ENCODE peak calls at places on chromosomes 5 and 9, in ten cellular contexts. One of them, this sample, is unnamed.

GRCh38 chr9:2158111-2158610 is 143.0 kb downstream of the SMARCA2 start:
- DNase-seq in NCI-H460: peak
- DNase-seq in hippocampal formation: peak
- DNase-seq in NCI-H510A treated with DMSO at 0.1 percent for 48 hours: no peak
- DNase-seq in glomerular endothelial cell: peak
- DNase-seq in stimulated activated CD8-positive, alpha-beta memory T cell treated with anti-CD3 and anti-CD28 coated beads, Interleukin-4, amount 100 ng/mL, for 1 hour: peak
- DNase-seq in stimulated activated naive CD4-positive, alpha-beta T cell: peak
- DNase-seq in activated CD8-positive, alpha-beta memory T cell treated with anti-CD3 and anti-CD28 coated beads, Interleukin-2, amount 50 U/mL, for 48 hours: no peak
- DNase-seq in LoVo: peak
- DNase-seq in AG08396: peak
- DNase-seq in this sample: no peak

GRCh38 chr5:173010021-173010420 is 26.4 kb downstream of the ATP6V0E1 start:
- DNase-seq in NCI-H460: no peak
- DNase-seq in hippocampal formation: no peak
- DNase-seq in NCI-H510A treated with DMSO at 0.1 percent for 48 hours: no peak
- DNase-seq in glomerular endothelial cell: no peak
- DNase-seq in stimulated activated CD8-positive, alpha-beta memory T cell treated with anti-CD3 and anti-CD28 coated beads, Interleukin-4, amount 100 ng/mL, for 1 hour: no peak
- DNase-seq in stimulated activated naive CD4-positive, alpha-beta T cell: no peak
- DNase-seq in activated CD8-positive, alpha-beta memory T cell treated with anti-CD3 and anti-CD28 coated beads, Interleukin-2, amount 50 U/mL, for 48 hours: peak
- DNase-seq in LoVo: no peak
- DNase-seq in AG08396: no peak
- DNase-seq in this sample: no peak

GRCh38 chr9:7212101-7212500 is 454.3 kb downstream of the KDM4C start:
- DNase-seq in NCI-H460: no peak
- DNase-seq in hippocampal formation: peak
- DNase-seq in NCI-H510A treated with DMSO at 0.1 percent for 48 hours: no peak
- DNase-seq in glomerular endothelial cell: no peak
- DNase-seq in stimulated activated CD8-positive, alpha-beta memory T cell treated with anti-CD3 and anti-CD28 coated beads, Interleukin-4, amount 100 ng/mL, for 1 hour: no peak
- DNase-seq in stimulated activated naive CD4-positive, alpha-beta T cell: no peak
- DNase-seq in activated CD8-positive, alpha-beta memory T cell treated with anti-CD3 and anti-CD28 coated beads, Interleukin-2, amount 50 U/mL, for 48 hours: no peak
- DNase-seq in LoVo: no peak
- DNase-seq in AG08396: no peak
- DNase-seq in this sample: no peak

GRCh38 chr9:134842321-134842720 is 38.3 kb upstream of the FCN2 start:
- DNase-seq in NCI-H460: no peak
- DNase-seq in hippocampal formation: no peak
- DNase-seq in NCI-H510A treated with DMSO at 0.1 percent for 48 hours: no peak
- DNase-seq in glomerular endothelial cell: no peak
- DNase-seq in stimulated activated CD8-positive, alpha-beta memory T cell treated with anti-CD3 and anti-CD28 coated beads, Interleukin-4, amount 100 ng/mL, for 1 hour: no peak
- DNase-seq in stimulated activated naive CD4-positive, alpha-beta T cell: no peak
- DNase-seq in activated CD8-positive, alpha-beta memory T cell treated with anti-CD3 and anti-CD28 coated beads, Interleukin-2, amount 50 U/mL, for 48 hours: no peak
- DNase-seq in LoVo: no peak
- DNase-seq in AG08396: no peak
- DNase-seq in this sample: no peak

GRCh38 chr5:170811719-170812118 is 28.2 kb downstream of the GABRP start:
- DNase-seq in NCI-H460: no peak
- DNase-seq in hippocampal formation: no peak
- DNase-seq in NCI-H510A treated with DMSO at 0.1 percent for 48 hours: no peak
- DNase-seq in glomerular endothelial cell: no peak
- DNase-seq in stimulated activated CD8-positive, alpha-beta memory T cell treated with anti-CD3 and anti-CD28 coated beads, Interleukin-4, amount 100 ng/mL, for 1 hour: no peak
- DNase-seq in stimulated activated naive CD4-positive, alpha-beta T cell: no peak
- DNase-seq in activated CD8-positive, alpha-beta memory T cell treated with anti-CD3 and anti-CD28 coated beads, Interleukin-2, amount 50 U/mL, for 48 hours: no peak
- DNase-seq in LoVo: no peak
- DNase-seq in AG08396: no peak
- DNase-seq in this sample: no peak

GRCh38 chr9:133761641-133762248 is 23.6 kb upstream of the SARDH start:
- DNase-seq in NCI-H460: no peak
- DNase-seq in hippocampal formation: no peak
- DNase-seq in NCI-H510A treated with DMSO at 0.1 percent for 48 hours: no peak
- DNase-seq in glomerular endothelial cell: no peak
- DNase-seq in stimulated activated CD8-positive, alpha-beta memory T cell treated with anti-CD3 and anti-CD28 coated beads, Interleukin-4, amount 100 ng/mL, for 1 hour: no peak
- DNase-seq in stimulated activated naive CD4-positive, alpha-beta T cell: no peak
- DNase-seq in activated CD8-positive, alpha-beta memory T cell treated with anti-CD3 and anti-CD28 coated beads, Interleukin-2, amount 50 U/mL, for 48 hours: peak
- DNase-seq in LoVo: no peak
- DNase-seq in AG08396: no peak
- DNase-seq in this sample: no peak

GRCh38 chr9:17837931-17838330 is 259.1 kb downstream of the SH3GL2 start:
- DNase-seq in NCI-H460: no peak
- DNase-seq in hippocampal formation: no peak
- DNase-seq in NCI-H510A treated with DMSO at 0.1 percent for 48 hours: no peak
- DNase-seq in glomerular endothelial cell: no peak
- DNase-seq in stimulated activated CD8-positive, alpha-beta memory T cell treated with anti-CD3 and anti-CD28 coated beads, Interleukin-4, amount 100 ng/mL, for 1 hour: no peak
- DNase-seq in stimulated activated naive CD4-positive, alpha-beta T cell: no peak
- DNase-seq in activated CD8-positive, alpha-beta memory T cell treated with anti-CD3 and anti-CD28 coated beads, Interleukin-2, amount 50 U/mL, for 48 hours: no peak
- DNase-seq in LoVo: no peak
- DNase-seq in AG08396: no peak
- DNase-seq in this sample: no peak

GRCh38 chr5:114361724-114362196 is at the start of gene KCNN2:
- DNase-seq in NCI-H460: peak
- DNase-seq in hippocampal formation: peak
- DNase-seq in NCI-H510A treated with DMSO at 0.1 percent for 48 hours: peak
- DNase-seq in glomerular endothelial cell: no peak
- DNase-seq in stimulated activated CD8-positive, alpha-beta memory T cell treated with anti-CD3 and anti-CD28 coated beads, Interleukin-4, amount 100 ng/mL, for 1 hour: no peak
- DNase-seq in stimulated activated naive CD4-positive, alpha-beta T cell: no peak
- DNase-seq in activated CD8-positive, alpha-beta memory T cell treated with anti-CD3 and anti-CD28 coated beads, Interleukin-2, amount 50 U/mL, for 48 hours: peak
- DNase-seq in LoVo: peak
- DNase-seq in AG08396: peak
- DNase-seq in this sample: no peak

GRCh38 chr5:10528056-10528816 is 35.6 kb upstream of the ANKRD33B start:
- DNase-seq in NCI-H460: no peak
- DNase-seq in hippocampal formation: no peak
- DNase-seq in NCI-H510A treated with DMSO at 0.1 percent for 48 hours: no peak
- DNase-seq in glomerular endothelial cell: no peak
- DNase-seq in stimulated activated CD8-positive, alpha-beta memory T cell treated with anti-CD3 and anti-CD28 coated beads, Interleukin-4, amount 100 ng/mL, for 1 hour: no peak
- DNase-seq in stimulated activated naive CD4-positive, alpha-beta T cell: no peak
- DNase-seq in activated CD8-positive, alpha-beta memory T cell treated with anti-CD3 and anti-CD28 coated beads, Interleukin-2, amount 50 U/mL, for 48 hours: no peak
- DNase-seq in LoVo: no peak
- DNase-seq in AG08396: no peak
- DNase-seq in this sample: no peak

GRCh38 chr5:61969347-61969746 is 336.7 kb upstream of the KIF2A start:
- DNase-seq in NCI-H460: no peak
- DNase-seq in hippocampal formation: no peak
- DNase-seq in NCI-H510A treated with DMSO at 0.1 percent for 48 hours: no peak
- DNase-seq in glomerular endothelial cell: no peak
- DNase-seq in stimulated activated CD8-positive, alpha-beta memory T cell treated with anti-CD3 and anti-CD28 coated beads, Interleukin-4, amount 100 ng/mL, for 1 hour: no peak
- DNase-seq in stimulated activated naive CD4-positive, alpha-beta T cell: no peak
- DNase-seq in activated CD8-positive, alpha-beta memory T cell treated with anti-CD3 and anti-CD28 coated beads, Interleukin-2, amount 50 U/mL, for 48 hours: no peak
- DNase-seq in LoVo: no peak
- DNase-seq in AG08396: no peak
- DNase-seq in this sample: no peak

GRCh38 chr9:38066167-38066906 is 2.7 kb downstream of the SHB start:
- DNase-seq in NCI-H460: no peak
- DNase-seq in hippocampal formation: no peak
- DNase-seq in NCI-H510A treated with DMSO at 0.1 percent for 48 hours: peak
- DNase-seq in glomerular endothelial cell: no peak
- DNase-seq in stimulated activated CD8-positive, alpha-beta memory T cell treated with anti-CD3 and anti-CD28 coated beads, Interleukin-4, amount 100 ng/mL, for 1 hour: no peak
- DNase-seq in stimulated activated naive CD4-positive, alpha-beta T cell: no peak
- DNase-seq in activated CD8-positive, alpha-beta memory T cell treated with anti-CD3 and anti-CD28 coated beads, Interleukin-2, amount 50 U/mL, for 48 hours: no peak
- DNase-seq in LoVo: no peak
- DNase-seq in AG08396: no peak
- DNase-seq in this sample: no peak

GRCh38 chr5:17167171-17167891 is 50.1 kb upstream of the BASP1 start:
- DNase-seq in NCI-H460: no peak
- DNase-seq in hippocampal formation: no peak
- DNase-seq in NCI-H510A treated with DMSO at 0.1 percent for 48 hours: no peak
- DNase-seq in glomerular endothelial cell: no peak
- DNase-seq in stimulated activated CD8-positive, alpha-beta memory T cell treated with anti-CD3 and anti-CD28 coated beads, Interleukin-4, amount 100 ng/mL, for 1 hour: no peak
- DNase-seq in stimulated activated naive CD4-positive, alpha-beta T cell: no peak
- DNase-seq in activated CD8-positive, alpha-beta memory T cell treated with anti-CD3 and anti-CD28 coated beads, Interleukin-2, amount 50 U/mL, for 48 hours: no peak
- DNase-seq in LoVo: no peak
- DNase-seq in AG08396: no peak
- DNase-seq in this sample: no peak

GRCh38 chr9:22008662-22009562 is at the start of gene CDKN2B:
- DNase-seq in NCI-H460: no peak
- DNase-seq in hippocampal formation: peak
- DNase-seq in NCI-H510A treated with DMSO at 0.1 percent for 48 hours: peak
- DNase-seq in glomerular endothelial cell: no peak
- DNase-seq in stimulated activated CD8-positive, alpha-beta memory T cell treated with anti-CD3 and anti-CD28 coated beads, Interleukin-4, amount 100 ng/mL, for 1 hour: peak
- DNase-seq in stimulated activated naive CD4-positive, alpha-beta T cell: peak
- DNase-seq in activated CD8-positive, alpha-beta memory T cell treated with anti-CD3 and anti-CD28 coated beads, Interleukin-2, amount 50 U/mL, for 48 hours: peak
- DNase-seq in LoVo: peak
- DNase-seq in AG08396: peak
- DNase-seq in this sample: peak

GRCh38 chr9:97596906-97597305 is 36.3 kb downstream of the TSTD2 start:
- DNase-seq in NCI-H460: no peak
- DNase-seq in hippocampal formation: no peak
- DNase-seq in NCI-H510A treated with DMSO at 0.1 percent for 48 hours: no peak
- DNase-seq in glomerular endothelial cell: no peak
- DNase-seq in stimulated activated CD8-positive, alpha-beta memory T cell treated with anti-CD3 and anti-CD28 coated beads, Interleukin-4, amount 100 ng/mL, for 1 hour: no peak
- DNase-seq in stimulated activated naive CD4-positive, alpha-beta T cell: no peak
- DNase-seq in activated CD8-positive, alpha-beta memory T cell treated with anti-CD3 and anti-CD28 coated beads, Interleukin-2, amount 50 U/mL, for 48 hours: no peak
- DNase-seq in LoVo: no peak
- DNase-seq in AG08396: no peak
- DNase-seq in this sample: no peak

GRCh38 chr9:123420560-123421210 is 64.7 kb downstream of the CRB2 start:
- DNase-seq in NCI-H460: no peak
- DNase-seq in hippocampal formation: no peak
- DNase-seq in NCI-H510A treated with DMSO at 0.1 percent for 48 hours: no peak
- DNase-seq in glomerular endothelial cell: no peak
- DNase-seq in stimulated activated CD8-positive, alpha-beta memory T cell treated with anti-CD3 and anti-CD28 coated beads, Interleukin-4, amount 100 ng/mL, for 1 hour: no peak
- DNase-seq in stimulated activated naive CD4-positive, alpha-beta T cell: no peak
- DNase-seq in activated CD8-positive, alpha-beta memory T cell treated with anti-CD3 and anti-CD28 coated beads, Interleukin-2, amount 50 U/mL, for 48 hours: no peak
- DNase-seq in LoVo: no peak
- DNase-seq in AG08396: no peak
- DNase-seq in this sample: no peak

GRCh38 chr5:83285661-83286398 is 185.7 kb upstream of the VCAN start:
- DNase-seq in NCI-H460: no peak
- DNase-seq in hippocampal formation: no peak
- DNase-seq in NCI-H510A treated with DMSO at 0.1 percent for 48 hours: no peak
- DNase-seq in glomerular endothelial cell: no peak
- DNase-seq in stimulated activated CD8-positive, alpha-beta memory T cell treated with anti-CD3 and anti-CD28 coated beads, Interleukin-4, amount 100 ng/mL, for 1 hour: no peak
- DNase-seq in stimulated activated naive CD4-positive, alpha-beta T cell: no peak
- DNase-seq in activated CD8-positive, alpha-beta memory T cell treated with anti-CD3 and anti-CD28 coated beads, Interleukin-2, amount 50 U/mL, for 48 hours: no peak
- DNase-seq in LoVo: no peak
- DNase-seq in AG08396: no peak
- DNase-seq in this sample: no peak

GRCh38 chr9:110758201-110758600 is 89.6 kb downstream of the MUSK start:
- DNase-seq in NCI-H460: no peak
- DNase-seq in hippocampal formation: no peak
- DNase-seq in NCI-H510A treated with DMSO at 0.1 percent for 48 hours: no peak
- DNase-seq in glomerular endothelial cell: no peak
- DNase-seq in stimulated activated CD8-positive, alpha-beta memory T cell treated with anti-CD3 and anti-CD28 coated beads, Interleukin-4, amount 100 ng/mL, for 1 hour: no peak
- DNase-seq in stimulated activated naive CD4-positive, alpha-beta T cell: no peak
- DNase-seq in activated CD8-positive, alpha-beta memory T cell treated with anti-CD3 and anti-CD28 coated beads, Interleukin-2, amount 50 U/mL, for 48 hours: no peak
- DNase-seq in LoVo: no peak
- DNase-seq in AG08396: no peak
- DNase-seq in this sample: no peak

GRCh38 chr9:35733109-35733541 is 659 bp downstream of the CREB3 start:
- DNase-seq in NCI-H460: no peak
- DNase-seq in hippocampal formation: no peak
- DNase-seq in NCI-H510A treated with DMSO at 0.1 percent for 48 hours: peak
- DNase-seq in glomerular endothelial cell: no peak
- DNase-seq in stimulated activated CD8-positive, alpha-beta memory T cell treated with anti-CD3 and anti-CD28 coated beads, Interleukin-4, amount 100 ng/mL, for 1 hour: no peak
- DNase-seq in stimulated activated naive CD4-positive, alpha-beta T cell: peak
- DNase-seq in activated CD8-positive, alpha-beta memory T cell treated with anti-CD3 and anti-CD28 coated beads, Interleukin-2, amount 50 U/mL, for 48 hours: no peak
- DNase-seq in LoVo: peak
- DNase-seq in AG08396: peak
- DNase-seq in this sample: no peak

GRCh38 chr5:92713361-92713875 is 867.6 kb downstream of the NR2F1-AS1 start:
- DNase-seq in NCI-H460: no peak
- DNase-seq in hippocampal formation: no peak
- DNase-seq in NCI-H510A treated with DMSO at 0.1 percent for 48 hours: no peak
- DNase-seq in glomerular endothelial cell: no peak
- DNase-seq in stimulated activated CD8-positive, alpha-beta memory T cell treated with anti-CD3 and anti-CD28 coated beads, Interleukin-4, amount 100 ng/mL, for 1 hour: no peak
- DNase-seq in stimulated activated naive CD4-positive, alpha-beta T cell: no peak
- DNase-seq in activated CD8-positive, alpha-beta memory T cell treated with anti-CD3 and anti-CD28 coated beads, Interleukin-2, amount 50 U/mL, for 48 hours: no peak
- DNase-seq in LoVo: no peak
- DNase-seq in AG08396: no peak
- DNase-seq in this sample: no peak

GRCh38 chr9:114990901-114991300 is 60.5 kb upstream of the TNFSF8 start:
- DNase-seq in NCI-H460: no peak
- DNase-seq in hippocampal formation: no peak
- DNase-seq in NCI-H510A treated with DMSO at 0.1 percent for 48 hours: no peak
- DNase-seq in glomerular endothelial cell: no peak
- DNase-seq in stimulated activated CD8-positive, alpha-beta memory T cell treated with anti-CD3 and anti-CD28 coated beads, Interleukin-4, amount 100 ng/mL, for 1 hour: no peak
- DNase-seq in stimulated activated naive CD4-positive, alpha-beta T cell: no peak
- DNase-seq in activated CD8-positive, alpha-beta memory T cell treated with anti-CD3 and anti-CD28 coated beads, Interleukin-2, amount 50 U/mL, for 48 hours: no peak
- DNase-seq in LoVo: no peak
- DNase-seq in AG08396: no peak
- DNase-seq in this sample: no peak

GRCh38 chr5:17079562-17079961 is 137.9 kb upstream of the BASP1 start:
- DNase-seq in NCI-H460: no peak
- DNase-seq in hippocampal formation: no peak
- DNase-seq in NCI-H510A treated with DMSO at 0.1 percent for 48 hours: no peak
- DNase-seq in glomerular endothelial cell: peak
- DNase-seq in stimulated activated CD8-positive, alpha-beta memory T cell treated with anti-CD3 and anti-CD28 coated beads, Interleukin-4, amount 100 ng/mL, for 1 hour: no peak
- DNase-seq in stimulated activated naive CD4-positive, alpha-beta T cell: no peak
- DNase-seq in activated CD8-positive, alpha-beta memory T cell treated with anti-CD3 and anti-CD28 coated beads, Interleukin-2, amount 50 U/mL, for 48 hours: no peak
- DNase-seq in LoVo: no peak
- DNase-seq in AG08396: no peak
- DNase-seq in this sample: no peak

This sample was measured in GOT3.